ENCODE peak calls at places on chromosomes 13 and 19, in seven cellular contexts. D, O, V, Q, E, Z and P are unnamed samples.

GRCh38 chr13:27135023-27135422 is 36.6 kb downstream of the USP12 start:
- DNase-seq in Z (no peak), E (no peak), D (no peak), V (no peak), O (no peak), Q (no peak), P (no peak)

GRCh38 chr13:102328909-102329308 is 72.9 kb downstream of the FGF14 start:
- DNase-seq in D (no peak), V (no peak), E (no peak), Q (no peak), O (no peak), Z (no peak), P (no peak)

GRCh38 chr13:108426893-108427292 is 157.4 kb downstream of the TNFSF13B start:
- DNase-seq in Q (no peak), E (peak), O (no peak), D (no peak), Z (peak), V (no peak), P (no peak)

GRCh38 chr19:38930776-38931761 is at the start of gene MRPS12:
- DNase-seq in E (peak), V (peak), D (peak), Z (peak), O (peak), Q (peak), P (peak)

GRCh38 chr13:22103628-22104027 is 432.8 kb downstream of the FGF9 start:
- DNase-seq in Q (no peak), E (no peak), V (peak), Z (no peak), D (no peak), O (no peak), P (no peak)

GRCh38 chr13:34521166-34521565 is 420.9 kb upstream of the NBEA start:
- DNase-seq in Q (no peak), O (no peak), D (no peak), Z (no peak), E (no peak), V (no peak), P (no peak)

GRCh38 chr13:113566227-113566561 is 18.4 kb upstream of the TFDP1 start:
- DNase-seq in Z (no peak), D (no peak), V (no peak), Q (no peak), O (no peak), E (no peak), P (no peak)

GRCh38 chr19:13262450-13262849 is 112.2 kb downstream of the IER2 start:
- DNase-seq in D (peak), E (no peak), Q (peak), Z (peak), O (peak), V (peak), P (no peak)

GRCh38 chr19:52621376-52621775 is 16.8 kb downstream of the ZNF83 start:
- DNase-seq in O (no peak), E (no peak), V (no peak), D (no peak), Z (no peak), Q (no peak), P (no peak)

GRCh38 chr19:11780431-11781020 is 13.7 kb downstream of the ZNF441 start:
- DNase-seq in Z (no peak), O (no peak), Q (no peak), V (no peak), D (no peak), E (no peak), P (no peak)

GRCh38 chr13:39578821-39579291 is 24.1 kb downstream of the LHFPL6 start:
- DNase-seq in V (peak), O (no peak), Z (no peak), Q (no peak), D (no peak), E (no peak), P (no peak)

GRCh38 chr13:99863789-99864626 is 107.6 kb downstream of the ZIC5 start:
- DNase-seq in Q (no peak), V (no peak), O (no peak), D (no peak), E (no peak), Z (no peak), P (no peak)

GRCh38 chr13:99864627-99864990 is 107.0 kb downstream of the ZIC5 start:
- DNase-seq in D (no peak), Z (no peak), Q (no peak), O (no peak), V (no peak), E (no peak), P (no peak)

GRCh38 chr13:99866781-99867180 is 104.8 kb downstream of the ZIC5 start:
- DNase-seq in O (no peak), D (no peak), E (no peak), V (no peak), Z (no peak), Q (no peak), P (no peak)

GRCh38 chr13:99867535-99868271 is 103.9 kb downstream of the ZIC5 start:
- DNase-seq in V (no peak), Q (no peak), E (no peak), O (no peak), Z (no peak), D (no peak), P (no peak)

DNA sequence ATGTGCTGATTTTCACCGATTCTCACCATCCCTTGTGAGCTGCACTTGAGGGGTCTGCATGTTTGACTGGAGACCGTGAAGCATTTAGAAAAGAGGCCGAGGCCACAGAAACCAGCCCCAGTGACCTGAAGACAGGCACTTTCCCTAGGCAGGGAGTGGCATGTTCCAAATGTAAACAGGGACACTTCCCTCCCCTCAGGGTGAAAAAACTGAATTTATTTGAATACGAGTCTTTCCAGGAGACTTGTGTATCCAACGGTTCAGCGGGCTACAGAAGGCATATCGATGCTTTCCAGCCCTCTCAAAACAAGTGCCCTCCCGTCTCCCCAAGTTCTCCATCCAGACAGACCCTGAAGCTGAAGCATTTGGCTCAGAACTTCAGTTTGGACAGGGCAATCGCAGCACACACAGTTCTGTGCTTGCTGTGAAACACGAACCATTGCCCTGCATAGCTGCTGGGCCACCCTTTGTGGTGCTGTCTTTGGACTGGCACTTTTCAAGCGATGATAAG is 106.1 kb downstream of the ZIC5 start:
- DNase-seq in Z (no peak), D (no peak), V (no peak), E (no peak), Q (no peak), O (no peak), P (no peak)
- H3K4me3 ChIP-seq in Z (no peak), D (no peak), V (no peak), E (no peak), Q (no peak), O (no peak), P (no peak)

GRCh38 chr19:22595918-22596341 is 38.2 kb upstream of the ZNF492 start:
- DNase-seq in O (no peak), Z (no peak), V (no peak), D (peak), Q (no peak), E (no peak), P (no peak)
- TF ChIP-seq CTCF in O (no peak), Z (no peak), V (no peak), D (no peak), Q (no peak), E (no peak), P (no peak)

DNA sequence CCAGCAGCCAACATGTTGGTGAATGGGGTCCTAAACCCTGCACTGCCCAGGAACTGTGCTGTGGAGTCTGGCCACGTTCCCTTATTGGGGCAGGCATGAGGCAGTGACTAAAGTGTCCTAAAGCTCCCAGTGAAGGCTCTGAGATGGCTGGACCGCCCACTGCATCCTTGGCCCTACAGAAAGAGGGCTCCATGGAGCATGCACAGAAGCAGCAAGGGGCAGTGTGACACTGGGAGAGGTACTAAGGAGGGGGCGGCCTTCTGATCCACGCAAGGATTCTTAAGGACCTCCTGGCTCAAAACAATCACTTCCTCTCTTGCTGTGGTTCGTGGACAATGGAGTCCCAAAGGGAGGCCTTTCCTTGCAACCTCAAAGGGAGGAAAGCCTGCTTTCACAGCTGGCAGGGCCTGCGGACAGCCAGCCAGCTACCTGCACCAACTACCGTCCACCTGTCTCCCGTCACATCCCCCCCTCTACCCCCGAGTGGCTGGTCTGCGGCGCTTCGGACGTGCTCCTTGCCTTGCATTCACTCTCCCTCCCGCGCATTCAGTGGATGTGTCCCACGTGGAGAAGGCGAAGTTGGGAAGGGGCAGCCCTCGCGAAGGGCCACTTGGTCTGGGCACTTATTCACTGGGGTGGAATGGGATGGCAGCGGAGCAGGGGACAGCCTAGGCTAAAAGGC is 63.9 kb upstream of the STARD13 start:
- DNase-seq in Z (no peak), Q (no peak), O (peak), V (peak), E (peak), D (peak), P (no peak)
- H3K4me3 ChIP-seq in Z (peak), Q (peak), O (peak), V (peak), E (peak), D (peak), P (peak)

DNA sequence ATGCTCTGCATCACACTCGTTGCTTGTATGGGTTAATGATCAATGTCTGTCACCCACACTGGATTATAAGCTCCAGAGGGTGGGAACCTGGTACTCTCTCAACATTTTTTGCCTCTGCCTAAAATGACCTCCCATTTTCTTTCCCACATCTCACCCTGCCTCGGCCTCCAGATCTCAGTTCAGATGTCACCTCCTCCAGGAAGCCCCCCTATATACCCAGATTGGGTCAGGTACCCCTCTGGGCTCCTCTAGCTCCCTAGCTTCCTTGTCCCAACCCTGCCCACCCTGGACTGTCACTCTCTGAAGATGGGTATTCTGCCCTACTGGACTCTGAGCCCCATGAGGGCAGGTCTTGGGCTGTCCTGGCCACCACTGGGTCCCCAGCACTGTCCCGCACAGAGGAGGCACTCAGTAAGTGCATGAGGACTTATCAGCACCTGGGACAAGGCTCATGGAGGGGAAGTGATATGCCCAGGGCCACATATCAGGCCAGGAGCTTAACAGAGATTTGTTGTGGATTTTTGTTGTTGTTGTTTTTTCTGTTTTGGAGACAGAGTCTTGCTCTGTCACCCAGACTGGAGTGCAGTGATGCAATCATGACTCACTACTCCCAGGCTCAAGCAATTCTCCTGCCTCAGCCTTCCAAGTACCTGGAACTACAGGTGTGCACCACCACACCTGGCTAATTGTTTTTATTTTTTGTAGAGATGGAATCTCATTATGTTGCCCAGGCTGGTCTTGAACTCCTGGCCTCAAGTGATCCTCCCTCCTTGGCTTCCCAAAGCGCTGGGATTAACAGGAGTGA is 23.8 kb downstream of the PRKD2 start:
- DNase-seq in E (no peak), D (no peak), V (no peak), Z (no peak), Q (no peak), O (no peak), P (no peak)
- TF ChIP-seq CTCF in E (no peak), D (no peak), V (no peak), Z (no peak), Q (no peak), O (no peak), P (no peak)

GRCh38 chr13:43128504-43128929 is 105.1 kb downstream of the DNAJC15 start:
- DNase-seq in D (peak), V (peak), Z (peak), Q (no peak), E (no peak), O (no peak), P (no peak)
- H3K4me3 ChIP-seq in D (no peak), V (no peak), Z (no peak), Q (no peak), E (no peak), O (no peak), P (no peak)

GRCh38 chr13:38421590-38422560 is 72.2 kb downstream of the UFM1 start:
- DNase-seq in D (no peak), Q (no peak), V (no peak), O (no peak), E (no peak), Z (peak), P (no peak)
- TF ChIP-seq CTCF in D (no peak), Q (no peak), V (no peak), O (no peak), E (no peak), Z (no peak), P (no peak)

GRCh38 chr19:47447470-47448359 is 24.0 kb downstream of the SLC8A2 start:
- DNase-seq in O (peak), V (peak), Z (peak), D (peak), Q (no peak), E (no peak), P (no peak)
- H3K4me3 ChIP-seq in O (peak), V (no peak), Z (no peak), D (no peak), Q (no peak), E (no peak), P (peak)

DNA sequence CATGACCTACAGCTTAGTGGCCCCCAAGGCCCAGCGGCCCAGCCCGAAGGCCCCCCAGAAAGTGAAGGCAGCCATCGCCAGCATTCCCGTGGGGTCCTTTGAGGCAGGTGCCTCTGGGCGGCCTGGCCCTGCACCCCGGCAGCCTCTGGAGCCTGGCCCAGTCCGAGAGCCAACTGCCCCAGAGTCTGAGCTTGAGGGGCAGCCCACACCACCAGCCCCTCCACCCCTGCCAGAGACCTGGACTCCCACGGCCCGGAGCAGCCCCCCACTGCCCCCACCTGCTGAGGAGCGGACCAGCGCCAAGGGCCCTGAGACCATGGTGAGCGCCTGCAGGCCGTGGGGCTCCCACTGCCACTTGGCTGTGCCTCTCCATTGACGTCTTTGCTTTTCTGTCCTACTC is 9.0 kb upstream of the PRR19 start:
- DNase-seq in V (no peak), O (no peak), D (no peak), Q (no peak), E (no peak), Z (no peak), P (no peak)
- TF ChIP-seq CTCF in V (no peak), O (no peak), D (no peak), Q (no peak), E (no peak), Z (no peak), P (no peak)

DNA sequence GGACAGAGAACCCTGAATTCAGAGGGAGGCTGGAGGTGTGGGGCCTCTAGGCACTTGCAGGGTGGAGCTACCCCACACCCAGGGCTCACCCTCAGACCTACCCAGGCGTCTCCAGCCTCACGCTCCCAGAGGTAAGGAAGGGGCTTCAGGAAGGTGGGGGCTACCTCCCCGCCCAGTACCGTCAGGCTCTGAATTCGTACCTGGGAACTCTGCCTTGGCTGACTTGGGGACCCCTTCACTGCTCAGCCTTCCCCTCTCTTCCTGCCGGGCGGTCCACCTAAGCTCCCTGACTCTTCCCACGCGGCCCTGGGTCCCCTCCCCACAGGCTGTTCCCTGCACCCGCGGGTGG is 28.5 kb upstream of the PARP4 start:
- DNase-seq in V (no peak), D (no peak), Q (no peak), Z (no peak), O (no peak), E (no peak), P (no peak)
- H3K4me3 ChIP-seq in V (no peak), D (no peak), Q (peak), Z (peak), O (peak), E (peak), P (no peak)

DNA sequence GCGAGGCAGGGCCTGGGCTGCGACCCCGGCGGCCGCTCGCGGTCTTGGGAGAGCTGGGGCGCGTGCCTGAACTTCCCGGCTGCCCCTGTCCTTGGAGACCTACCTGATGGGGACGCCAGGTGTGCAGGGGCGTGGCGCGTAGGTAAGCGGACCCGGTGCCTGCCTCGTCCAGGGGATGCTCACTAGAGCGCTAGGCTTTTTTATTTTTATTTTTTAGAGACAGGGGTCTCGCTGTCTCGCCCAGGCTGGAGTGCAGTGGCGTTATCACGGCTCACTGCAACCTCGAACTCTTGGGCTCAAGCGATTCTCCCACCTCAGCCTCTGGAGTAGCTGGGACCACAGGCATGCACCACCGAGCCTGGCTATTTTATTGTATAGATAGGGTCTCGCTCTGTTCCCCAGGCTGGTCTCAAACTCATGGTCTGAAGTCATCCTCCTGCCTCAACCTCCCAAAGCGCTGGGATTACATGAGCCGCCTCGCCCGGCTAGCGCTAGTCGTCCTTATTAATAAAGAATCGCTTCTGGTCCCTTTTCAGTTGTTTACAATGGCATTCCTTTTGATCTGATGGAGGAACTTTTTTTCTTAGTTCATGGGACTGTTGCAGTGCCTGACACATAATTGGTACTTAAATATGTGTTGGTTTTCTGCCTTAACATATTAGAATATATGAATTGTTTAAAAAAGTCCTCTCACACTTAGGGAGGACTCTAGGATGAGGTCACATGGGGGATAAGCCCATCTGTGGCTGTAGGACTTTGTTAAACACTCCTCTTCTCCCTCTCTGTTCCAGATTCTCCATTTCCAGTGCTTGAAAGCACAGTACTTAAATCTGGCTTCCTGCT is 812 bp downstream of the DPY19L3 start:
- DNase-seq in V (peak), D (no peak), Q (no peak), O (peak), E (no peak), Z (no peak), P (no peak)
- TF ChIP-seq CTCF in V (no peak), D (no peak), Q (no peak), O (no peak), E (no peak), Z (no peak), P (no peak)